ENCODE peak calls at places on chromosome 10, in seven cellular contexts. L is breast epithelium; J is COLO829; W is stimulated activated CD4-positive, alpha-beta T cell treated with anti-CD3 and anti-CD28 coated beads, Interleukin-12 subunit alpha, Interleukin-12 subunit beta, amount 100 ng/mL, for 4 hours; Q is H4; T is GM12891; D is adrenal gland. Z is an unnamed sample.

GRCh38 chr10:6204341-6205191 is 1.8 kb downstream of the PFKFB3 start:
- DNase-seq in Q (peak; percentile 27), L (peak; percentile 77), D (peak; percentile 84), W (no peak), J (peak; percentile 85), T (no peak), Z (no peak)

GRCh38 chr10:119233821-119234220 is 26.4 kb downstream of the GRK5 start:
- DNase-seq in J (no peak), L (no peak), Q (peak; percentile 53), T (no peak), W (no peak), D (no peak), Z (no peak)

GRCh38 chr10:49090696-49091338 is 24.5 kb downstream of the VSTM4 start:
- DNase-seq in Q (no peak), J (no peak), T (no peak), W (no peak), D (no peak), L (no peak), Z (no peak)

GRCh38 chr10:132876131-132876860 is 66.1 kb downstream of the CFAP46 start:
- DNase-seq in J (no peak), W (no peak), D (no peak), T (no peak), L (peak; percentile 40), Q (no peak), Z (peak; percentile 48)

GRCh38 chr10:97914837-97915211 is 65.2 kb downstream of the GOLGA7B start:
- DNase-seq in Q (peak; percentile 69), W (peak; percentile 75), L (peak; percentile 76), J (peak; percentile 28), D (peak; percentile 72), T (peak; percentile 91), Z (peak; percentile 76)

GRCh38 chr10:122279725-122280141 is 8.6 kb downstream of the BTBD16 start:
- DNase-seq in T (no peak), Q (peak; percentile 57), D (no peak), W (no peak), J (peak; percentile 27), L (no peak), Z (no peak)

GRCh38 chr10:70374775-70375614 is 7.4 kb downstream of the LRRC20 start:
- DNase-seq in D (no peak), W (no peak), L (no peak), Q (no peak), T (no peak), J (no peak), Z (no peak)

GRCh38 chr10:80613466-80613865 is 75.8 kb downstream of the SH2D4B start:
- DNase-seq in L (no peak), D (no peak), T (no peak), Q (no peak), W (no peak), J (no peak), Z (no peak)

GRCh38 chr10:5142199-5142598 is 42.8 kb downstream of the AKR1C8 start:
- DNase-seq in W (no peak), L (no peak), Q (no peak), J (no peak), T (no peak), D (no peak), Z (no peak)

GRCh38 chr10:12513003-12513365 is 163.6 kb downstream of the CAMK1D start:
- DNase-seq in W (no peak), T (no peak), D (no peak), L (no peak), J (no peak), Q (no peak), Z (no peak)

GRCh38 chr10:33136781-33137180 is 178.8 kb upstream of the ITGB1 start:
- DNase-seq in J (no peak), L (no peak), Q (no peak), W (no peak), D (no peak), T (no peak), Z (no peak)

GRCh38 chr10:5711637-5712036 is 27.0 kb downstream of the TASOR2 start:
- DNase-seq in W (no peak), J (peak; percentile 33), D (no peak), T (no peak), L (no peak), Q (no peak), Z (no peak)

GRCh38 chr10:17793823-17794759 is 15.1 kb upstream of the MRC1 start:
- DNase-seq in J (no peak), W (no peak), Q (no peak), D (no peak), L (no peak), T (no peak), Z (no peak)

GRCh38 chr10:46530249-46531186 is 25.9 kb downstream of the GPRIN2 start:
- DNase-seq in J (no peak), T (no peak), D (no peak), L (peak; percentile 33), Q (peak; percentile 85), W (no peak), Z (peak; percentile 79)

GRCh38 chr10:71112138-71112785 is 100.1 kb upstream of the UNC5B start:
- DNase-seq in Q (no peak), J (no peak), W (no peak), D (no peak), T (no peak), L (no peak), Z (no peak)

GRCh38 chr10:118669020-118669766 is 73.7 kb upstream of the PRLHR start:
- DNase-seq in Q (peak; percentile 61), D (peak; percentile 64), J (no peak), W (no peak), T (no peak), L (no peak), Z (peak; percentile 79)

GRCh38 chr10:78594938-78595645 is 473.7 kb upstream of the ZMIZ1 start:
- DNase-seq in J (no peak), T (no peak), L (no peak), W (no peak), Q (no peak), D (no peak), Z (no peak)

GRCh38 chr10:13945760-13946460 is 359.1 kb downstream of the PRPF18 start:
- DNase-seq in D (peak; percentile 34), L (no peak), J (no peak), Q (no peak), T (no peak), W (no peak), Z (no peak)

GRCh38 chr10:124298891-124299290 is 119.8 kb downstream of the OAT start:
- DNase-seq in D (no peak), J (no peak), L (no peak), Q (no peak), W (no peak), T (no peak), Z (no peak)

GRCh38 chr10:68816796-68817412 is 10.4 kb upstream of the STOX1 start:
- DNase-seq in D (no peak), T (no peak), J (no peak), Q (no peak), W (no peak), L (no peak), Z (no peak)

GRCh38 chr10:19908991-19909699 is 92.9 kb downstream of the PLXDC2 start:
- DNase-seq in Q (no peak), W (no peak), L (no peak), D (no peak), T (no peak), J (no peak), Z (no peak)

GRCh38 chr10:2619927-2620326 is 447.4 kb upstream of the PFKP start:
- DNase-seq in J (no peak), D (no peak), W (no peak), L (no peak), Q (no peak), T (no peak), Z (no peak)

GRCh38 chr10:47048533-47048905 is 137.3 kb downstream of the PTPN20 start:
- DNase-seq in D (no peak), W (no peak), Q (no peak), L (no peak), J (no peak), T (no peak), Z (no peak)

GRCh38 chr10:28892818-28893547 is 215.7 kb downstream of the BAMBI start:
- DNase-seq in D (no peak), W (no peak), L (no peak), J (peak; percentile 54), Q (no peak), T (no peak), Z (no peak)

GRCh38 chr10:111076191-111076681 is 593 bp upstream of the ADRA2A start:
- DNase-seq in W (peak; percentile 51), Q (peak; percentile 39), T (peak; percentile 74), J (peak; percentile 40), L (peak; percentile 75), D (peak; percentile 63), Z (no peak)

GRCh38 chr10:86368046-86368445 is 1.5 kb upstream of the GRID1 start:
- DNase-seq in T (no peak), W (no peak), J (no peak), L (peak; percentile 31), D (peak; percentile 7), Q (no peak), Z (peak; percentile 20)

GRCh38 chr10:75450654-75451419 is 19.4 kb downstream of the LRMDA start:
- DNase-seq in W (no peak), T (no peak), J (no peak), Q (no peak), D (no peak), L (no peak), Z (no peak)

GRCh38 chr10:50946991-50947781 is 61.8 kb upstream of the A1CF start:
- DNase-seq in J (no peak), D (no peak), L (no peak), T (no peak), W (no peak), Q (no peak), Z (no peak)

Z was measured in suprapubic skin.